ENCODE peak calls at places on chromosomes 5 and 9, in five cellular contexts. B, J, Q, L and H are unnamed samples.

GRCh38 chr5:160643588-160643987 is 208.4 kb downstream of the ATP10B start:
- DNase-seq in L (no peak), J (no peak), Q (no peak), B (no peak), H (no peak)

GRCh38 chr5:172941067-172941516 is 18.1 kb upstream of the RPL26L1 start:
- DNase-seq in B (no peak), Q (no peak), L (no peak), J (peak; percentile 42), H (no peak)

GRCh38 chr9:85658716-85659115 is 83.0 kb downstream of the AGTPBP1 start:
- DNase-seq in B (no peak), L (no peak), Q (no peak), J (no peak), H (no peak)

GRCh38 chr9:77449177-77450092 is 198.7 kb downstream of the GNA14 start:
- DNase-seq in Q (no peak), J (peak; percentile 56), L (peak; percentile 63), B (no peak), H (no peak)

GRCh38 chr5:41539454-41539853 is 29.1 kb upstream of the PLCXD3 start:
- DNase-seq in J (no peak), Q (no peak), L (no peak), B (no peak), H (no peak)

GRCh38 chr5:138955672-138956295 is 80.6 kb upstream of the LRRTM2 start:
- DNase-seq in J (no peak), Q (no peak), B (no peak), L (no peak), H (no peak)

GRCh38 chr5:6704361-6704851 is 8.8 kb upstream of the TENT4A start:
- DNase-seq in Q (no peak), J (peak; percentile 96), B (no peak), L (peak; percentile 91), H (no peak)

GRCh38 chr5:58149750-58150149 is 310.1 kb downstream of the PLK2 start:
- DNase-seq in B (no peak), L (no peak), Q (no peak), J (no peak), H (no peak)

GRCh38 chr9:90974007-90974406 is 172.4 kb downstream of the SYK start:
- DNase-seq in B (no peak), J (peak; percentile 29), L (no peak), Q (no peak), H (no peak)

GRCh38 chr5:162888268-162888667 is 549.1 kb upstream of the CCNG1 start:
- DNase-seq in B (no peak), J (no peak), L (no peak), Q (no peak), H (no peak)

GRCh38 chr5:15789661-15790060 is 289.7 kb downstream of the FBXL7 start:
- DNase-seq in J (peak; percentile 45), Q (no peak), L (no peak), B (no peak), H (no peak)

GRCh38 chr5:148993283-148993936 is 69.5 kb downstream of the SH3TC2 start:
- DNase-seq in B (no peak), J (no peak), Q (no peak), L (no peak), H (no peak)

GRCh38 chr5:128196791-128197190 is 113.2 kb downstream of the SLC12A2 start:
- DNase-seq in Q (peak; percentile 43), J (no peak), B (no peak), L (no peak), H (no peak)

GRCh38 chr9:38067611-38067891 is 1.5 kb downstream of the SHB start:
- DNase-seq in L (no peak), J (peak; percentile 47), Q (no peak), B (no peak), H (no peak)

GRCh38 chr5:123098767-123099513 is 9.9 kb downstream of the PRDM6 start:
- DNase-seq in Q (no peak), J (peak; percentile 56), B (no peak), L (no peak), H (no peak)

GRCh38 chr9:37954581-37954981 is 50.7 kb upstream of the SLC25A51 start:
- DNase-seq in L (no peak), Q (no peak), J (no peak), B (no peak), H (no peak)

GRCh38 chr5:434443-435146 is 8.4 kb upstream of the EXOC3 start:
- DNase-seq in L (no peak), Q (no peak), J (no peak), B (no peak), H (no peak)

GRCh38 chr5:1831677-1832313 is 30.6 kb downstream of the NDUFS6 start:
- DNase-seq in Q (no peak), J (peak; percentile 4), B (no peak), L (no peak), H (no peak)

GRCh38 chr5:106858616-106859015 is 812.1 kb downstream of the EFNA5 start:
- DNase-seq in Q (no peak), B (no peak), J (no peak), L (no peak), H (no peak)